ENCODE peak calls at places on chromosomes 7 and 10, in four cellular contexts. R is hepatocyte, Q is HCT116, G is GM23338. T is an unnamed sample. For H3K4me1, the result is how much of the 10 kb centered on the place peaks cover.

GRCh38 chr10:75857269-75857846 is 425.9 kb downstream of the LRMDA start:
- DNase-seq in R (no peak), G (peak), Q (no peak), T (no peak)

GRCh38 chr7:157719008-157719682 is 382.3 kb downstream of the DNAJB6 start:
- DNase-seq in G (no peak), Q (no peak), R (no peak), T (no peak)

GRCh38 chr10:32377458-32378370 is 30.8 kb upstream of the EPC1 start:
- DNase-seq in G (no peak), Q (peak), R (peak), T (peak)

GRCh38 chr10:25682203-25682950 is 251.7 kb upstream of the MYO3A start:
- DNase-seq in G (peak), Q (no peak), R (peak), T (peak)

GRCh38 chr7:112646787-112647186 is 143.4 kb downstream of the TMEM168 start:
- DNase-seq in Q (no peak), G (peak), R (no peak), T (no peak)

GRCh38 chr7:780056-780455 is 52.2 kb upstream of the SUN1 start:
- DNase-seq in R (no peak), G (no peak), Q (no peak), T (no peak)

GRCh38 chr10:88386204-88386877 is 196.8 kb downstream of the RNLS start:
- DNase-seq in Q (no peak), G (no peak), R (peak), T (peak)

GRCh38 chr10:131159771-131160170 is 151.8 kb downstream of the TCERG1L start:
- DNase-seq in R (no peak), G (no peak), Q (no peak), T (no peak)

GRCh38 chr7:90212149-90212495 is 582 bp downstream of the STEAP2 start:
- DNase-seq in G (peak), Q (no peak), R (no peak), T (no peak)

GRCh38 chr7:105376901-105377533 is 11.7 kb downstream of the SRPK2 start:
- DNase-seq in Q (no peak), R (no peak), G (peak), T (no peak)

GRCh38 chr7:116407165-116407564 is 92.4 kb upstream of the CAV2 start:
- DNase-seq in G (no peak), R (no peak), Q (no peak), T (no peak)

GRCh38 chr7:30764030-30764991 is 6.9 kb upstream of the MINDY4 start:
- DNase-seq in G (no peak), R (peak), Q (no peak), T (no peak)

GRCh38 chr7:154503962-154504550 is 451.9 kb downstream of the DPP6 start:
- DNase-seq in Q (peak), R (peak), G (peak), T (peak)

GRCh38 chr7:136502162-136502561 is 366.3 kb upstream of the CHRM2 start:
- DNase-seq in Q (no peak), R (no peak), G (no peak), T (no peak)

GRCh38 chr10:29897430-29897829 is 162.0 kb downstream of the JCAD start:
- DNase-seq in G (no peak), Q (no peak), R (no peak), T (no peak)

GRCh38 chr7:156109988-156110387 is 297.7 kb upstream of the SHH start:
- DNase-seq in G (no peak), R (no peak), Q (no peak), T (no peak)

GRCh38 chr10:119132521-119133345 is 28.8 kb downstream of the DENND10 start:
- DNase-seq in G (no peak), R (no peak), Q (no peak), T (no peak)

GRCh38 chr7:119783799-119784198 is 489.2 kb upstream of the KCND2 start:
- DNase-seq in Q (no peak), G (no peak), R (peak), T (peak)

GRCh38 chr7:29914180-29914579 is 75.4 kb downstream of the SCRN1 start:
- DNase-seq in G (no peak), Q (no peak), R (no peak), T (no peak)

GRCh38 chr7:14902589-14902963 is at the start of gene DGKB:
- DNase-seq in Q (no peak), R (peak), G (peak), T (no peak)

GRCh38 chr10:33810986-33811385 is 476.5 kb upstream of the NRP1 start:
- DNase-seq in Q (no peak), R (no peak), G (no peak), T (no peak)

GRCh38 chr10:78528749-78529204 is 495.1 kb downstream of the RPS24 start:
- DNase-seq in R (no peak), Q (no peak), G (no peak), T (no peak)

GRCh38 chr7:94344826-94345225 is 49.9 kb upstream of the COL1A2 start:
- DNase-seq in Q (no peak), R (no peak), G (no peak), T (peak)

GRCh38 chr7:38339953-38340819 is 66.8 kb upstream of the TARP start:
- DNase-seq in G (no peak), R (no peak), Q (no peak), T (no peak)

GRCh38 chr10:130495116-130495862 is 359.1 kb downstream of the GLRX3 start:
- DNase-seq in Q (no peak), R (no peak), G (no peak), T (no peak)

GRCh38 chr7:95434501-95435421 is at the start of gene PON2:
- DNase-seq in Q (peak), R (peak), G (peak), T (peak)

GRCh38 chr7:10821156-10821555 is 152.5 kb upstream of the PHF14 start:
- DNase-seq in R (no peak), Q (no peak), G (no peak), T (no peak)

GRCh38 chr7:30252885-30253795 is 31.3 kb upstream of the ZNRF2 start:
- DNase-seq in R (peak), Q (no peak), G (no peak), T (peak)

GRCh38 chr10:88389456-88389855 is 193.7 kb downstream of the RNLS start:
- DNase-seq in Q (no peak), R (peak), G (peak), T (peak)

GRCh38 chr7:127437772-127438330 is 45.3 kb upstream of the ZNF800 start:
- DNase-seq in R (no peak), G (no peak), Q (no peak), T (peak)

GRCh38 chr10:59678884-59679301 is 30.8 kb downstream of the SLC16A9 start:
- DNase-seq in R (peak), Q (no peak), G (no peak), T (peak)

GRCh38 chr10:14773551-14774213 is 1.0 kb downstream of the FAM107B start:
- DNase-seq in Q (no peak), R (no peak), G (no peak), T (no peak)

GRCh38 chr7:68074242-68074641 is 1077.6 kb downstream of the TYW1 start:
- DNase-seq in Q (no peak), R (no peak), G (no peak), T (no peak)

DNA sequence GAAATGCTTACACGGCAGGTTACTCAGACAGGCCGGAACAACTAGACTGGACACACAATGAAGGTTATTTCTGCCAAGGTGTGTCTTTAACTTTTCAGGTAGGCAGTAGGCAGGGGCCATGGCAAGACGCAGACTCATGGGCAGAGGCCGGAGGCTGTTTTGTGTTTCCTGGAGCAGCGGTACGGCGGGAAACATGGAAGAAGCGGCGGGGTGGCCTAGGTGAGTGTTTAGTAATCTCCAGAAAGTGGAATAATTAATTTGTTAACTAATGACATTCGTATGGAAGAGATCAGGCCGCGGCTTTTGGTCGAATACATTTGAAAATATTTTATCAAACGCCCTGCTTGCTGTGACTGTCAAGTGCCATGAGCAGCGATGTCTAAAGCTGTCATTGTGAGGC is 277.8 kb downstream of the WDR37 start:
- DNase-seq in R (no peak), G (no peak), Q (no peak), T (no peak)
- TF ChIP-seq EZH2 in R (no peak), G (no peak), Q (no peak), T (no peak)

DNA sequence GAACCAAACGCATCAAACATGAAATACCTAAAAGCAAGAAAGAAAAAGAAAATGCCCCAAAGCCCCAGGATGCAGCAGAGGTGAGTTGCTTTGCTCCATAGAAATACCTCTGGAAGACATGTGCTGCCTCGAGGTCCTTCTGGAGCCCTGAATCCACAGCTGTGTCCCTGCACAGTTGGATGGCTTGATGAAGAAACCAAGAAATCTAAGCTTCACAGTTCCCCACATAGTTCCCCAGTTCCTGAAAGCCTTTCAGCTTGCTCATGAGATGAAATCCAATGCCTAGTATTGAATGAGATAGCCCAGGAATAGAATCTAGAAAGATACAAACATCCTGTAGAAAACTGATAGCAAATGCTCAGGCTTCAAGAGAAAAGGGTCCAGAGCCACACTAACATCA is 182.8 kb downstream of the RTKN2 start:
- DNase-seq in Q (no peak), R (no peak), G (no peak), T (no peak)
- H3K4me1 ChIP-seq in Q (under half), R (under half), G (under half), T (under half)

DNA sequence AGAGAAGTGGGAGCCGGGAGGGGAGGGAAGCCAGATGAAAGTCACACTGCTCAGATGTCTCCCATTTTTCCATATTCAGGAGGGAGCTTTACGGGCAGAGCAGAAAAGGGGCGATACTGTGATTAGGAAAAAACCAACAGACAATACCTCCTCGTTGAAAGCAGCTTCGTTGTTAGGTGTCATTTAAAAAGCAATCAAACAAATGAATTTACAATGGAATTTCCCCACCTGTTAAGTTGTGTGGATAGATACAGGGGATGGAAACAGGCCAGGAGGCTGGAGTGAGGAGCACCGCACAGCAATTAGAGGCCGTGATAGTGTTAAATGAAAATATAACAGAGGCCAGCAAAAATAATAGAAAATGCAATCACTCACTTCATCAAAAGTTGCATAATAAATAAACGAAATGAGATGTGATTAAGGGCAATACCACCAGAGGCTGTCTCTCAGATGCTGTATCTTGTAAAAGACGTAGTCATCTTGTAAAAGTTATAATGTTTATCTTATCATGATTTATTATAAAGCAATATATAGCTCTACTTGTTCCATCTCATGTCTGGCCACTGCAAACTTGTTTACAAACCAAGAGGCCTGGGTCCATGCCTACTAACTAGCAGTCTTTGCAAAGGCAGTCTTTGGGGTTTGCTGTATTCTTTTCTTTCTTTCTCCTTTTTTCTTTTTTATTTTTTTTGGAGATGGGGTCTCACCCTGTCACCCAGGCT is 272.4 kb downstream of the GATA3 start:
- DNase-seq in R (no peak), Q (no peak), G (no peak), T (no peak)
- H2AFZ ChIP-seq in R (no peak), Q (no peak), G (peak), T (no peak)

DNA sequence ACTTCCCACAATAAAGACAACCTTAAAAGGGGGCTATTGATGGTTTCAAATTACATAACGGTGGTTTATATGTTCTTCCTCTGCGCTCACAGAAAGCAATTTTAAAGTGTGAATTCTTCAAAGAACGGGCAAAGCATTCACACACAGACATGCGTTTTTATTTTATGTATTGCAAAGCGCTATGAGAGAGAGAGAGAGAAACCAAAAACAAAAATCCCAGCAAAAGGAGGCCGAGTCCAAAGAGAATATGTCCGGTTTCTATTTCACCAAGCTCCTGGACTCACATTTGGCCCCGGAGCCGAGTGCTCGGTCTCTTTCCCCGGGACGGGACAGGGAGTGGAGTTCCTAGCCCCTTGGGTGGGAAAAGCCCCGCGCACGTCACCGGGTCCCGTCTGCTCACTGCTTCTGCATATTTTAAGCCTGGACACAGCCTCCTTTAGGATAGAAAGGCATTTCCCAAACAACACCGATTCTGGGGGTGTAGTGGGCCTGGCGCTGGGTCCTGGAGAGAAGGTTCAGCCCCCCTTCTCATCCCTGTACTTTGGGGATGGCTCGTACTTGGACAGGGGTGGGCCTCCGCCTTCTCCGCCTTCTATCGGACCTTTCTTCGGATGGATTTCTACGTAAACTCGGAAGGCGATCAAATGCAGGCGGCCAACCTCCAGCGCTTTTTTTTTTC is 26.9 kb upstream of the VAX1 start:
- DNase-seq in R (no peak), Q (no peak), G (no peak), T (no peak)
- TF ChIP-seq EZH2 in R (no peak), Q (no peak), G (peak), T (peak)

DNA sequence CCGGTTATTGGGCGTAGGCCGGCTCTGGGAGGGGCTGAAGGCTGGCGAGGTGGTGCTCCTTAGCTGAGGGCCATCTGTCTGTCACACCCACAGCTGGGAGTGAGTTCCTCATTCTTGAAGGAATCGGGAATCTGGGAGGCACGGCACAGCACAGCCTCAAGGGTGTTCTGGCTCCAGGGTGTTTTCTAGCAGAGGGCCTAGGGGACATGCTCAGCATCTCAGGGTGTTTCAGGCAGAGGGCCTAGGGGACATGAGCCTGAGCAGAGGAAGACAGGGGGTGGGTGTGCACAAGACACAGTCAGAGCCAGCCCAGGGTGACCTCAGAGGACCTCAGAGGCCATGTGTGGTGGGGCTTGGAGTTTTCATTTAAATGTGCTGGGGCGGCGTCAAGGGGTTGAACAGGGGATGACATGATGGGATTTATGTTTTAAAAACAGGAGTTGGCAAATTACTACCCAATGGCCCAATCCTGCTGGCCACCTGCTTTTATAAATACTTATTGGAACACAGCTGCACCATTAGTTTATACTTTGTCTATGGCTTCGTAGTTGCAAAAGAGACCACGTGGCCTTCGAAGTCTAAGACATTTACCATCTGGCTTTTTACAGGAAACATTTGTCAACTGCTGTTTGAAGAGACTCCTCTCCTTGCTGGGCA is 121.7 kb downstream of the PRKAG2 start:
- DNase-seq in G (no peak), Q (no peak), R (no peak), T (no peak)
- H3K4me1 ChIP-seq in G (under half), Q (under half), R (under half), T (under half)

GRCh38 chr7:2231992-2232765 is 566 bp downstream of the MAD1L1 start:
- DNase-seq in R (peak), Q (no peak), G (peak), T (peak)

GRCh38 chr7:2230882-2231281 is 1.9 kb downstream of the MAD1L1 start:
- DNase-seq in G (no peak), Q (no peak), R (no peak), T (no peak)

GRCh38 chr7:2233876-2234275 is 1.1 kb upstream of the MAD1L1 start:
- DNase-seq in Q (no peak), R (no peak), G (no peak), T (no peak)

GRCh38 chr7:2230226-2230625 is 2.5 kb downstream of the MAD1L1 start:
- DNase-seq in Q (no peak), G (no peak), R (no peak), T (no peak)

DNA sequence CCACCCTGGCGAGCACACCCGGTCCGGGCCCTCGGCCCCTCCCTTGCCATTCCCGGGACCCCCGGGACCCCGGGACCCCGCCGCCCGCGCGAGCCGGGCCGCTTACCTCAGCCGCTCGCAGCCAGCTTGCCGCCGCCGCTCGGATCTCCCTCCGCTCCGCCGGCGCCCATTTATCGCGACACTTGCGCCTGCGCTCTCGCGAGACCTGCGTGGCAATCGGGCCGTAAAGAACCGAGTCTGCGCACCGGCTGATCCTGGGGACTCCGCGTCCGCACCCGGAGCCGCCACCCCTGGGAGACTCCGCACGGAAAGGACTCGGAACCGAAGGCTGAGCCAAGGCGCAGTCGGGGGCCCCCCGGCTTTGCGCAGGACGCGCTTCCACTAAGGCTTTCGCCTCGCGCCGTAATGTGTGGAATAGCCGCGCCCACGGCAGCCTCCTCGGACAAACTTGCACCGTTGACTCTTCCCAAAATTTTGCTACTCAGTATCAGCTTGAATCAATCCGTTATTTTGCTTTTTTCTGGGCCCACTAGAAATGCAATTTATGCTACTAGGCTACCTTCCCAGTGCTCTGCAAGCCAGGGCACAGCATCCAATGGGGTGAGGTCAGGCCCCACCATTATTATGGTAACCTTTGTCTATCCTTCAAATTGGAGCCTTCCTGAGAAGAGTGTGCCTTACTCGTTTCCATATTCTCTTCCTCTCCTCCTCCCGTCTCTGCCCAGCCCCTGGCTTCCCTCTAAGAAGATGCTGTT is at the start of gene MAD1L1:
- DNase-seq in R (peak), G (peak), Q (peak), T (peak)
- H2AFZ ChIP-seq in R (peak), G (peak), Q (no peak), T (peak)

DNA sequence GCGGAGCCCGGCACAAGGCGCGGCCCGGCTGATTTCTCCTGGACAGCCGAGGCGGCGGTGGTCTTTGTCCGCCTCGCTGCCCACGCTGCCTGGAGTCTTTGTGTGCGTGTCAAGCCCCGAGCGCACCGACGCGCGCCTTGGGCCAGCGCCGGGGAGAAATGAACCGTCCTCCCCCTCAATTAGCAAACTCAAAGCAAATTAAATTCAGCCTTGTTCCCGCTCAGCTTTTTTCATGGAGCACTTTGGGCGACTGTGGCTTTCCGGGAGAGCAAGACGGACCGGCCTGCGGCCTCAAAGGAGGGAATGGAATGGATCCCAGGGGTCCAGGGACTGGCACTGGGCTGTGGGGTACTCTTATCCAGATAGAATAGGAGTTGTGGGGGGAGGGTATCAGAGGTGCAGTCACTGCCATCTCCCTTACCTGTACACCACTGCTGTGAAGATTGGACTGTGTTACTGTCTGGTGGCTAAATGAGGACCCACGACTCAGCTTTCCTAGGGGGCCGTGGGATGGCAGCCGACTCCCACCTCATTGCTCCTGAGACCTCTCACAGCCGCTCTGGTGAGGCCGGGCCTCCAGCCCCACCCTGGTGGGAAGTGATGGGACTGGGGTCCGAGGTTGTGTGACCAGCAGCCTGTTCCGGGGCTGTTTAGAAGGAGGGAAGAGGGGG is 4.2 kb downstream of the EMX2 start:
- DNase-seq in Q (no peak), R (no peak), G (peak), T (no peak)
- TF ChIP-seq EZH2 in Q (no peak), R (no peak), G (peak), T (peak)

GRCh38 chr7:130867581-130868136 is 133.7 kb upstream of the KLF14 start:
- DNase-seq in G (no peak), Q (no peak), R (no peak), T (no peak)
- H3K4me1 ChIP-seq in G (under half), Q (half or more), R (under half), T (under half)

T was measured in mammary epithelial cell.